ENCODE peak calls at places on chromosome 20, in seven cellular contexts. N, K, M, Y, Z, B and G are unnamed samples.

GRCh38 chr20:60262967-60263603 is 304.9 kb downstream of the CDH26 start:
- DNase-seq in M (peak; percentile 29), K (peak; percentile 62), N (peak; percentile 30), Y (peak; percentile 53), B (no peak), Z (peak; percentile 76), G (no peak)

GRCh38 chr20:11982289-11982957 is 64.7 kb downstream of the BTBD3 start:
- DNase-seq in Y (no peak), Z (peak; percentile 76), N (no peak), M (no peak), B (no peak), K (no peak), G (no peak)

GRCh38 chr20:24985802-24986201 is 6.7 kb downstream of the APMAP start:
- DNase-seq in Z (no peak), Y (no peak), B (no peak), K (no peak), N (no peak), M (no peak), G (no peak)

GRCh38 chr20:37941332-37941731 is 38.4 kb downstream of the VSTM2L start:
- DNase-seq in Z (peak; percentile 36), Y (no peak), K (peak; percentile 41), N (peak; percentile 40), M (no peak), B (no peak), G (peak; percentile 4)

GRCh38 chr20:19288061-19288460 is 75.6 kb downstream of the SLC24A3 start:
- DNase-seq in N (no peak), M (no peak), K (no peak), Z (no peak), Y (no peak), B (no peak), G (no peak)

GRCh38 chr20:44572551-44573500 is 9.6 kb upstream of the PKIG start:
- DNase-seq in M (no peak), Y (no peak), K (no peak), B (peak; percentile 89), Z (no peak), N (no peak), G (no peak)

GRCh38 chr20:63617876-63618265 is 9.0 kb downstream of the GMEB2 start:
- DNase-seq in K (no peak), Z (no peak), Y (no peak), M (no peak), N (no peak), B (no peak), G (no peak)

GRCh38 chr20:56200456-56200855 is 48.1 kb upstream of the MC3R start:
- DNase-seq in Z (no peak), Y (no peak), N (no peak), M (no peak), K (no peak), B (no peak), G (no peak)

GRCh38 chr20:3380228-3381070 is 27.0 kb downstream of the DNAAF9 start:
- DNase-seq in Y (no peak), B (no peak), Z (no peak), N (no peak), K (no peak), M (no peak), G (no peak)

GRCh38 chr20:31835977-31836852 is 9.2 kb downstream of the FOXS1 start:
- DNase-seq in Y (peak; percentile 46), K (peak; percentile 70), N (peak; percentile 56), Z (peak; percentile 89), M (no peak), B (peak; percentile 23), G (peak; percentile 76)

GRCh38 chr20:63101781-63102719 is 95.3 kb upstream of the BHLHE23 start:
- DNase-seq in M (peak; percentile 24), Y (peak; percentile 67), B (no peak), Z (peak; percentile 20), K (peak; percentile 82), N (no peak), G (no peak)

GRCh38 chr20:6956574-6956973 is 189.1 kb downstream of the BMP2 start:
- DNase-seq in Z (no peak), M (no peak), K (no peak), N (no peak), Y (no peak), B (no peak), G (no peak)

GRCh38 chr20:43746344-43747137 is 19.7 kb upstream of the GTSF1L start:
- DNase-seq in N (no peak), K (no peak), Y (no peak), Z (no peak), B (no peak), M (no peak), G (no peak)

GRCh38 chr20:19129976-19130612 is 82.3 kb upstream of the SLC24A3 start:
- DNase-seq in B (no peak), Z (no peak), K (no peak), Y (no peak), N (no peak), M (no peak), G (no peak)